ENCODE peak calls at places on chromosomes 6 and 20, in eight cellular contexts. One of them, this sample, is unnamed.

GRCh38 chr6:157539900-157540752 is 159.1 kb downstream of the ZDHHC14 start:
- DNase-seq in GM23248: no peak
- DNase-seq in activated T-cell treated with anti-CD3 and anti-CD28 coated beads, Interleukin-2, amount 50 U/mL, for 72 hours: no peak
- DNase-seq in ovary: no peak
- DNase-seq in stimulated activated CD8-positive, alpha-beta memory T cell treated with anti-CD3 and anti-CD28 coated beads, Interleukin-7, amount 100 ng/mL, for 1 hour: no peak
- DNase-seq in BJ: no peak
- DNase-seq in CD8-positive, alpha-beta memory T cell: no peak
- DNase-seq in activated naive CD8-positive, alpha-beta T cell treated with anti-CD3 and anti-CD28 coated beads, Interleukin-2, amount 50 U/mL, for 24 hours: no peak
- DNase-seq in this sample: no peak

GRCh38 chr6:3876131-3876530 is 27.0 kb downstream of the FAM50B start:
- DNase-seq in GM23248: peak; percentile 23
- DNase-seq in activated T-cell treated with anti-CD3 and anti-CD28 coated beads, Interleukin-2, amount 50 U/mL, for 72 hours: no peak
- DNase-seq in ovary: no peak
- DNase-seq in stimulated activated CD8-positive, alpha-beta memory T cell treated with anti-CD3 and anti-CD28 coated beads, Interleukin-7, amount 100 ng/mL, for 1 hour: no peak
- DNase-seq in BJ: no peak
- DNase-seq in CD8-positive, alpha-beta memory T cell: no peak
- DNase-seq in activated naive CD8-positive, alpha-beta T cell treated with anti-CD3 and anti-CD28 coated beads, Interleukin-2, amount 50 U/mL, for 24 hours: no peak
- DNase-seq in this sample: no peak

GRCh38 chr6:149031545-149032317 is 284.9 kb downstream of the UST start:
- DNase-seq in GM23248: peak; percentile 88
- DNase-seq in activated T-cell treated with anti-CD3 and anti-CD28 coated beads, Interleukin-2, amount 50 U/mL, for 72 hours: peak; percentile 69
- DNase-seq in ovary: peak; percentile 59
- DNase-seq in stimulated activated CD8-positive, alpha-beta memory T cell treated with anti-CD3 and anti-CD28 coated beads, Interleukin-7, amount 100 ng/mL, for 1 hour: no peak
- DNase-seq in BJ: no peak
- DNase-seq in CD8-positive, alpha-beta memory T cell: no peak
- DNase-seq in activated naive CD8-positive, alpha-beta T cell treated with anti-CD3 and anti-CD28 coated beads, Interleukin-2, amount 50 U/mL, for 24 hours: peak; percentile 30
- DNase-seq in this sample: peak; percentile 86

GRCh38 chr6:166615059-166615770 is 11.8 kb downstream of the RPS6KA2 start:
- DNase-seq in GM23248: peak; percentile 64
- DNase-seq in activated T-cell treated with anti-CD3 and anti-CD28 coated beads, Interleukin-2, amount 50 U/mL, for 72 hours: no peak
- DNase-seq in ovary: no peak
- DNase-seq in stimulated activated CD8-positive, alpha-beta memory T cell treated with anti-CD3 and anti-CD28 coated beads, Interleukin-7, amount 100 ng/mL, for 1 hour: no peak
- DNase-seq in BJ: no peak
- DNase-seq in CD8-positive, alpha-beta memory T cell: no peak
- DNase-seq in activated naive CD8-positive, alpha-beta T cell treated with anti-CD3 and anti-CD28 coated beads, Interleukin-2, amount 50 U/mL, for 24 hours: no peak
- DNase-seq in this sample: peak; percentile 55

GRCh38 chr20:1266167-1266973 is at the start of gene SNPH:
- DNase-seq in GM23248: peak; percentile 87
- DNase-seq in activated T-cell treated with anti-CD3 and anti-CD28 coated beads, Interleukin-2, amount 50 U/mL, for 72 hours: peak; percentile 82
- DNase-seq in ovary: peak; percentile 71
- DNase-seq in stimulated activated CD8-positive, alpha-beta memory T cell treated with anti-CD3 and anti-CD28 coated beads, Interleukin-7, amount 100 ng/mL, for 1 hour: peak; percentile 51
- DNase-seq in BJ: peak; percentile 16
- DNase-seq in CD8-positive, alpha-beta memory T cell: peak; percentile 63
- DNase-seq in activated naive CD8-positive, alpha-beta T cell treated with anti-CD3 and anti-CD28 coated beads, Interleukin-2, amount 50 U/mL, for 24 hours: peak; percentile 69
- DNase-seq in this sample: peak; percentile 70

GRCh38 chr6:154012852-154013251 is 26.2 kb upstream of the OPRM1 start:
- DNase-seq in GM23248: no peak
- DNase-seq in activated T-cell treated with anti-CD3 and anti-CD28 coated beads, Interleukin-2, amount 50 U/mL, for 72 hours: no peak
- DNase-seq in ovary: no peak
- DNase-seq in stimulated activated CD8-positive, alpha-beta memory T cell treated with anti-CD3 and anti-CD28 coated beads, Interleukin-7, amount 100 ng/mL, for 1 hour: no peak
- DNase-seq in BJ: no peak
- DNase-seq in CD8-positive, alpha-beta memory T cell: no peak
- DNase-seq in activated naive CD8-positive, alpha-beta T cell treated with anti-CD3 and anti-CD28 coated beads, Interleukin-2, amount 50 U/mL, for 24 hours: no peak
- DNase-seq in this sample: no peak

GRCh38 chr6:120357447-120357846 is 976.8 kb downstream of the TBC1D32 start:
- DNase-seq in GM23248: no peak
- DNase-seq in activated T-cell treated with anti-CD3 and anti-CD28 coated beads, Interleukin-2, amount 50 U/mL, for 72 hours: no peak
- DNase-seq in ovary: no peak
- DNase-seq in stimulated activated CD8-positive, alpha-beta memory T cell treated with anti-CD3 and anti-CD28 coated beads, Interleukin-7, amount 100 ng/mL, for 1 hour: no peak
- DNase-seq in BJ: no peak
- DNase-seq in CD8-positive, alpha-beta memory T cell: no peak
- DNase-seq in activated naive CD8-positive, alpha-beta T cell treated with anti-CD3 and anti-CD28 coated beads, Interleukin-2, amount 50 U/mL, for 24 hours: no peak
- DNase-seq in this sample: no peak

GRCh38 chr6:85792278-85792677 is 149.6 kb upstream of the SYNCRIP start:
- DNase-seq in GM23248: peak; percentile 39
- DNase-seq in activated T-cell treated with anti-CD3 and anti-CD28 coated beads, Interleukin-2, amount 50 U/mL, for 72 hours: no peak
- DNase-seq in ovary: no peak
- DNase-seq in stimulated activated CD8-positive, alpha-beta memory T cell treated with anti-CD3 and anti-CD28 coated beads, Interleukin-7, amount 100 ng/mL, for 1 hour: no peak
- DNase-seq in BJ: no peak
- DNase-seq in CD8-positive, alpha-beta memory T cell: no peak
- DNase-seq in activated naive CD8-positive, alpha-beta T cell treated with anti-CD3 and anti-CD28 coated beads, Interleukin-2, amount 50 U/mL, for 24 hours: no peak
- DNase-seq in this sample: no peak

GRCh38 chr6:42118162-42119001 is 24.0 kb downstream of the C6orf132 start:
- DNase-seq in GM23248: peak; percentile 82
- DNase-seq in activated T-cell treated with anti-CD3 and anti-CD28 coated beads, Interleukin-2, amount 50 U/mL, for 72 hours: no peak
- DNase-seq in ovary: no peak
- DNase-seq in stimulated activated CD8-positive, alpha-beta memory T cell treated with anti-CD3 and anti-CD28 coated beads, Interleukin-7, amount 100 ng/mL, for 1 hour: no peak
- DNase-seq in BJ: no peak
- DNase-seq in CD8-positive, alpha-beta memory T cell: no peak
- DNase-seq in activated naive CD8-positive, alpha-beta T cell treated with anti-CD3 and anti-CD28 coated beads, Interleukin-2, amount 50 U/mL, for 24 hours: no peak
- DNase-seq in this sample: peak; percentile 55

GRCh38 chr20:33670715-33671499 is 3.3 kb downstream of the NECAB3 start:
- DNase-seq in GM23248: no peak
- DNase-seq in activated T-cell treated with anti-CD3 and anti-CD28 coated beads, Interleukin-2, amount 50 U/mL, for 72 hours: no peak
- DNase-seq in ovary: no peak
- DNase-seq in stimulated activated CD8-positive, alpha-beta memory T cell treated with anti-CD3 and anti-CD28 coated beads, Interleukin-7, amount 100 ng/mL, for 1 hour: no peak
- DNase-seq in BJ: no peak
- DNase-seq in CD8-positive, alpha-beta memory T cell: no peak
- DNase-seq in activated naive CD8-positive, alpha-beta T cell treated with anti-CD3 and anti-CD28 coated beads, Interleukin-2, amount 50 U/mL, for 24 hours: no peak
- DNase-seq in this sample: no peak

GRCh38 chr6:112667427-112667826 is 320.3 kb downstream of the RFPL4B start:
- DNase-seq in GM23248: no peak
- DNase-seq in activated T-cell treated with anti-CD3 and anti-CD28 coated beads, Interleukin-2, amount 50 U/mL, for 72 hours: no peak
- DNase-seq in ovary: no peak
- DNase-seq in stimulated activated CD8-positive, alpha-beta memory T cell treated with anti-CD3 and anti-CD28 coated beads, Interleukin-7, amount 100 ng/mL, for 1 hour: no peak
- DNase-seq in BJ: no peak
- DNase-seq in CD8-positive, alpha-beta memory T cell: no peak
- DNase-seq in activated naive CD8-positive, alpha-beta T cell treated with anti-CD3 and anti-CD28 coated beads, Interleukin-2, amount 50 U/mL, for 24 hours: no peak
- DNase-seq in this sample: no peak

GRCh38 chr6:140393665-140394064 is 1019.2 kb upstream of the CITED2 start:
- DNase-seq in GM23248: peak; percentile 25
- DNase-seq in activated T-cell treated with anti-CD3 and anti-CD28 coated beads, Interleukin-2, amount 50 U/mL, for 72 hours: no peak
- DNase-seq in ovary: no peak
- DNase-seq in stimulated activated CD8-positive, alpha-beta memory T cell treated with anti-CD3 and anti-CD28 coated beads, Interleukin-7, amount 100 ng/mL, for 1 hour: no peak
- DNase-seq in BJ: peak; percentile 66
- DNase-seq in CD8-positive, alpha-beta memory T cell: no peak
- DNase-seq in activated naive CD8-positive, alpha-beta T cell treated with anti-CD3 and anti-CD28 coated beads, Interleukin-2, amount 50 U/mL, for 24 hours: no peak
- DNase-seq in this sample: peak; percentile 69

GRCh38 chr6:133512410-133513016 is 271.4 kb downstream of the EYA4 start:
- DNase-seq in GM23248: peak; percentile 70
- DNase-seq in activated T-cell treated with anti-CD3 and anti-CD28 coated beads, Interleukin-2, amount 50 U/mL, for 72 hours: peak; percentile 23
- DNase-seq in ovary: peak; percentile 43
- DNase-seq in stimulated activated CD8-positive, alpha-beta memory T cell treated with anti-CD3 and anti-CD28 coated beads, Interleukin-7, amount 100 ng/mL, for 1 hour: no peak
- DNase-seq in BJ: no peak
- DNase-seq in CD8-positive, alpha-beta memory T cell: no peak
- DNase-seq in activated naive CD8-positive, alpha-beta T cell treated with anti-CD3 and anti-CD28 coated beads, Interleukin-2, amount 50 U/mL, for 24 hours: peak; percentile 26
- DNase-seq in this sample: peak; percentile 56

GRCh38 chr6:7230956-7231713 is 81.9 kb downstream of the SSR1 start:
- DNase-seq in GM23248: no peak
- DNase-seq in activated T-cell treated with anti-CD3 and anti-CD28 coated beads, Interleukin-2, amount 50 U/mL, for 72 hours: no peak
- DNase-seq in ovary: no peak
- DNase-seq in stimulated activated CD8-positive, alpha-beta memory T cell treated with anti-CD3 and anti-CD28 coated beads, Interleukin-7, amount 100 ng/mL, for 1 hour: no peak
- DNase-seq in BJ: no peak
- DNase-seq in CD8-positive, alpha-beta memory T cell: no peak
- DNase-seq in activated naive CD8-positive, alpha-beta T cell treated with anti-CD3 and anti-CD28 coated beads, Interleukin-2, amount 50 U/mL, for 24 hours: no peak
- DNase-seq in this sample: no peak

GRCh38 chr20:60138263-60139127 is 180.3 kb downstream of the CDH26 start:
- DNase-seq in GM23248: peak; percentile 72
- DNase-seq in activated T-cell treated with anti-CD3 and anti-CD28 coated beads, Interleukin-2, amount 50 U/mL, for 72 hours: peak; percentile 49
- DNase-seq in ovary: peak; percentile 39
- DNase-seq in stimulated activated CD8-positive, alpha-beta memory T cell treated with anti-CD3 and anti-CD28 coated beads, Interleukin-7, amount 100 ng/mL, for 1 hour: peak; percentile 4
- DNase-seq in BJ: no peak
- DNase-seq in CD8-positive, alpha-beta memory T cell: no peak
- DNase-seq in activated naive CD8-positive, alpha-beta T cell treated with anti-CD3 and anti-CD28 coated beads, Interleukin-2, amount 50 U/mL, for 24 hours: peak; percentile 37
- DNase-seq in this sample: peak; percentile 26

GRCh38 chr6:167824591-167825041 is 2.1 kb upstream of the AFDN start:
- DNase-seq in GM23248: peak; percentile 77
- DNase-seq in activated T-cell treated with anti-CD3 and anti-CD28 coated beads, Interleukin-2, amount 50 U/mL, for 72 hours: no peak
- DNase-seq in ovary: no peak
- DNase-seq in stimulated activated CD8-positive, alpha-beta memory T cell treated with anti-CD3 and anti-CD28 coated beads, Interleukin-7, amount 100 ng/mL, for 1 hour: no peak
- DNase-seq in BJ: peak; percentile 28
- DNase-seq in CD8-positive, alpha-beta memory T cell: no peak
- DNase-seq in activated naive CD8-positive, alpha-beta T cell treated with anti-CD3 and anti-CD28 coated beads, Interleukin-2, amount 50 U/mL, for 24 hours: no peak
- DNase-seq in this sample: peak; percentile 76

GRCh38 chr6:43774776-43775583 is 5.0 kb downstream of the VEGFA start:
- DNase-seq in GM23248: peak; percentile 89
- DNase-seq in activated T-cell treated with anti-CD3 and anti-CD28 coated beads, Interleukin-2, amount 50 U/mL, for 72 hours: peak; percentile 61
- DNase-seq in ovary: peak; percentile 67
- DNase-seq in stimulated activated CD8-positive, alpha-beta memory T cell treated with anti-CD3 and anti-CD28 coated beads, Interleukin-7, amount 100 ng/mL, for 1 hour: no peak
- DNase-seq in BJ: no peak
- DNase-seq in CD8-positive, alpha-beta memory T cell: peak; percentile 56
- DNase-seq in activated naive CD8-positive, alpha-beta T cell treated with anti-CD3 and anti-CD28 coated beads, Interleukin-2, amount 50 U/mL, for 24 hours: peak; percentile 73
- DNase-seq in this sample: peak; percentile 74

GRCh38 chr6:6686748-6687601 is 98.5 kb downstream of the LY86 start:
- DNase-seq in GM23248: peak; percentile 42
- DNase-seq in activated T-cell treated with anti-CD3 and anti-CD28 coated beads, Interleukin-2, amount 50 U/mL, for 72 hours: no peak
- DNase-seq in ovary: peak; percentile 92
- DNase-seq in stimulated activated CD8-positive, alpha-beta memory T cell treated with anti-CD3 and anti-CD28 coated beads, Interleukin-7, amount 100 ng/mL, for 1 hour: no peak
- DNase-seq in BJ: no peak
- DNase-seq in CD8-positive, alpha-beta memory T cell: no peak
- DNase-seq in activated naive CD8-positive, alpha-beta T cell treated with anti-CD3 and anti-CD28 coated beads, Interleukin-2, amount 50 U/mL, for 24 hours: no peak
- DNase-seq in this sample: peak; percentile 11

GRCh38 chr20:5535211-5535756 is 214.9 kb upstream of the SHLD1 start:
- DNase-seq in GM23248: peak; percentile 97
- DNase-seq in activated T-cell treated with anti-CD3 and anti-CD28 coated beads, Interleukin-2, amount 50 U/mL, for 72 hours: no peak
- DNase-seq in ovary: no peak
- DNase-seq in stimulated activated CD8-positive, alpha-beta memory T cell treated with anti-CD3 and anti-CD28 coated beads, Interleukin-7, amount 100 ng/mL, for 1 hour: no peak
- DNase-seq in BJ: peak; percentile 46
- DNase-seq in CD8-positive, alpha-beta memory T cell: no peak
- DNase-seq in activated naive CD8-positive, alpha-beta T cell treated with anti-CD3 and anti-CD28 coated beads, Interleukin-2, amount 50 U/mL, for 24 hours: no peak
- DNase-seq in this sample: peak; percentile 95

GRCh38 chr20:63416631-63417030 is 55.5 kb upstream of the CHRNA4 start:
- DNase-seq in GM23248: no peak
- DNase-seq in activated T-cell treated with anti-CD3 and anti-CD28 coated beads, Interleukin-2, amount 50 U/mL, for 72 hours: no peak
- DNase-seq in ovary: no peak
- DNase-seq in stimulated activated CD8-positive, alpha-beta memory T cell treated with anti-CD3 and anti-CD28 coated beads, Interleukin-7, amount 100 ng/mL, for 1 hour: no peak
- DNase-seq in BJ: no peak
- DNase-seq in CD8-positive, alpha-beta memory T cell: no peak
- DNase-seq in activated naive CD8-positive, alpha-beta T cell treated with anti-CD3 and anti-CD28 coated beads, Interleukin-2, amount 50 U/mL, for 24 hours: no peak
- DNase-seq in this sample: no peak

GRCh38 chr20:44765647-44766367 is 20.1 kb downstream of the KCNK15 start:
- DNase-seq in GM23248: peak; percentile 16
- DNase-seq in activated T-cell treated with anti-CD3 and anti-CD28 coated beads, Interleukin-2, amount 50 U/mL, for 72 hours: no peak
- DNase-seq in ovary: no peak
- DNase-seq in stimulated activated CD8-positive, alpha-beta memory T cell treated with anti-CD3 and anti-CD28 coated beads, Interleukin-7, amount 100 ng/mL, for 1 hour: no peak
- DNase-seq in BJ: no peak
- DNase-seq in CD8-positive, alpha-beta memory T cell: no peak
- DNase-seq in activated naive CD8-positive, alpha-beta T cell treated with anti-CD3 and anti-CD28 coated beads, Interleukin-2, amount 50 U/mL, for 24 hours: no peak
- DNase-seq in this sample: no peak

GRCh38 chr6:71066153-71066552 is 109.3 kb upstream of the B3GAT2 start:
- DNase-seq in GM23248: no peak
- DNase-seq in activated T-cell treated with anti-CD3 and anti-CD28 coated beads, Interleukin-2, amount 50 U/mL, for 72 hours: no peak
- DNase-seq in ovary: no peak
- DNase-seq in stimulated activated CD8-positive, alpha-beta memory T cell treated with anti-CD3 and anti-CD28 coated beads, Interleukin-7, amount 100 ng/mL, for 1 hour: no peak
- DNase-seq in BJ: no peak
- DNase-seq in CD8-positive, alpha-beta memory T cell: no peak
- DNase-seq in activated naive CD8-positive, alpha-beta T cell treated with anti-CD3 and anti-CD28 coated beads, Interleukin-2, amount 50 U/mL, for 24 hours: no peak
- DNase-seq in this sample: no peak

GRCh38 chr6:49736017-49736508 is 8.1 kb downstream of the CRISP3 start:
- DNase-seq in GM23248: no peak
- DNase-seq in activated T-cell treated with anti-CD3 and anti-CD28 coated beads, Interleukin-2, amount 50 U/mL, for 72 hours: no peak
- DNase-seq in ovary: no peak
- DNase-seq in stimulated activated CD8-positive, alpha-beta memory T cell treated with anti-CD3 and anti-CD28 coated beads, Interleukin-7, amount 100 ng/mL, for 1 hour: no peak
- DNase-seq in BJ: no peak
- DNase-seq in CD8-positive, alpha-beta memory T cell: no peak
- DNase-seq in activated naive CD8-positive, alpha-beta T cell treated with anti-CD3 and anti-CD28 coated beads, Interleukin-2, amount 50 U/mL, for 24 hours: no peak
- DNase-seq in this sample: no peak

GRCh38 chr6:122692175-122692598 is 82.0 kb downstream of the PKIB start:
- DNase-seq in GM23248: peak; percentile 46
- DNase-seq in activated T-cell treated with anti-CD3 and anti-CD28 coated beads, Interleukin-2, amount 50 U/mL, for 72 hours: no peak
- DNase-seq in ovary: no peak
- DNase-seq in stimulated activated CD8-positive, alpha-beta memory T cell treated with anti-CD3 and anti-CD28 coated beads, Interleukin-7, amount 100 ng/mL, for 1 hour: no peak
- DNase-seq in BJ: no peak
- DNase-seq in CD8-positive, alpha-beta memory T cell: no peak
- DNase-seq in activated naive CD8-positive, alpha-beta T cell treated with anti-CD3 and anti-CD28 coated beads, Interleukin-2, amount 50 U/mL, for 24 hours: no peak
- DNase-seq in this sample: peak; percentile 87

GRCh38 chr20:18263723-18264122 is 24.6 kb upstream of the ZNF133 start:
- DNase-seq in GM23248: peak; percentile 14
- DNase-seq in activated T-cell treated with anti-CD3 and anti-CD28 coated beads, Interleukin-2, amount 50 U/mL, for 72 hours: no peak
- DNase-seq in ovary: no peak
- DNase-seq in stimulated activated CD8-positive, alpha-beta memory T cell treated with anti-CD3 and anti-CD28 coated beads, Interleukin-7, amount 100 ng/mL, for 1 hour: no peak
- DNase-seq in BJ: no peak
- DNase-seq in CD8-positive, alpha-beta memory T cell: no peak
- DNase-seq in activated naive CD8-positive, alpha-beta T cell treated with anti-CD3 and anti-CD28 coated beads, Interleukin-2, amount 50 U/mL, for 24 hours: no peak
- DNase-seq in this sample: no peak

GRCh38 chr6:27334141-27334540 is 22.1 kb upstream of the POM121L2 start:
- DNase-seq in GM23248: no peak
- DNase-seq in activated T-cell treated with anti-CD3 and anti-CD28 coated beads, Interleukin-2, amount 50 U/mL, for 72 hours: no peak
- DNase-seq in ovary: no peak
- DNase-seq in stimulated activated CD8-positive, alpha-beta memory T cell treated with anti-CD3 and anti-CD28 coated beads, Interleukin-7, amount 100 ng/mL, for 1 hour: no peak
- DNase-seq in BJ: no peak
- DNase-seq in CD8-positive, alpha-beta memory T cell: no peak
- DNase-seq in activated naive CD8-positive, alpha-beta T cell treated with anti-CD3 and anti-CD28 coated beads, Interleukin-2, amount 50 U/mL, for 24 hours: no peak
- DNase-seq in this sample: no peak

GRCh38 chr6:44630125-44631028 is 242.9 kb downstream of the CDC5L start:
- DNase-seq in GM23248: peak; percentile 76
- DNase-seq in activated T-cell treated with anti-CD3 and anti-CD28 coated beads, Interleukin-2, amount 50 U/mL, for 72 hours: peak; percentile 48
- DNase-seq in ovary: no peak
- DNase-seq in stimulated activated CD8-positive, alpha-beta memory T cell treated with anti-CD3 and anti-CD28 coated beads, Interleukin-7, amount 100 ng/mL, for 1 hour: no peak
- DNase-seq in BJ: no peak
- DNase-seq in CD8-positive, alpha-beta memory T cell: no peak
- DNase-seq in activated naive CD8-positive, alpha-beta T cell treated with anti-CD3 and anti-CD28 coated beads, Interleukin-2, amount 50 U/mL, for 24 hours: peak; percentile 44
- DNase-seq in this sample: peak; percentile 70

GRCh38 chr6:133590814-133591213 is 298.1 kb upstream of the TCF21 start:
- DNase-seq in GM23248: peak; percentile 22
- DNase-seq in activated T-cell treated with anti-CD3 and anti-CD28 coated beads, Interleukin-2, amount 50 U/mL, for 72 hours: no peak
- DNase-seq in ovary: no peak
- DNase-seq in stimulated activated CD8-positive, alpha-beta memory T cell treated with anti-CD3 and anti-CD28 coated beads, Interleukin-7, amount 100 ng/mL, for 1 hour: no peak
- DNase-seq in BJ: no peak
- DNase-seq in CD8-positive, alpha-beta memory T cell: no peak
- DNase-seq in activated naive CD8-positive, alpha-beta T cell treated with anti-CD3 and anti-CD28 coated beads, Interleukin-2, amount 50 U/mL, for 24 hours: no peak
- DNase-seq in this sample: peak; percentile 21

GRCh38 chr20:38842017-38842416 is 36.5 kb downstream of the PPP1R16B start:
- DNase-seq in GM23248: no peak
- DNase-seq in activated T-cell treated with anti-CD3 and anti-CD28 coated beads, Interleukin-2, amount 50 U/mL, for 72 hours: no peak
- DNase-seq in ovary: no peak
- DNase-seq in stimulated activated CD8-positive, alpha-beta memory T cell treated with anti-CD3 and anti-CD28 coated beads, Interleukin-7, amount 100 ng/mL, for 1 hour: no peak
- DNase-seq in BJ: no peak
- DNase-seq in CD8-positive, alpha-beta memory T cell: no peak
- DNase-seq in activated naive CD8-positive, alpha-beta T cell treated with anti-CD3 and anti-CD28 coated beads, Interleukin-2, amount 50 U/mL, for 24 hours: no peak
- DNase-seq in this sample: no peak

GRCh38 chr6:31403283-31403989 is at the start of gene MICA:
- DNase-seq in GM23248: peak; percentile 97
- DNase-seq in activated T-cell treated with anti-CD3 and anti-CD28 coated beads, Interleukin-2, amount 50 U/mL, for 72 hours: peak; percentile 79
- DNase-seq in ovary: peak; percentile 88
- DNase-seq in stimulated activated CD8-positive, alpha-beta memory T cell treated with anti-CD3 and anti-CD28 coated beads, Interleukin-7, amount 100 ng/mL, for 1 hour: peak; percentile 49
- DNase-seq in BJ: peak; percentile 44
- DNase-seq in CD8-positive, alpha-beta memory T cell: peak; percentile 79
- DNase-seq in activated naive CD8-positive, alpha-beta T cell treated with anti-CD3 and anti-CD28 coated beads, Interleukin-2, amount 50 U/mL, for 24 hours: peak; percentile 82
- DNase-seq in this sample: peak; percentile 74

GRCh38 chr6:131216277-131216676 is 81.0 kb downstream of the AKAP7 start:
- DNase-seq in GM23248: no peak
- DNase-seq in activated T-cell treated with anti-CD3 and anti-CD28 coated beads, Interleukin-2, amount 50 U/mL, for 72 hours: no peak
- DNase-seq in ovary: no peak
- DNase-seq in stimulated activated CD8-positive, alpha-beta memory T cell treated with anti-CD3 and anti-CD28 coated beads, Interleukin-7, amount 100 ng/mL, for 1 hour: no peak
- DNase-seq in BJ: no peak
- DNase-seq in CD8-positive, alpha-beta memory T cell: no peak
- DNase-seq in activated naive CD8-positive, alpha-beta T cell treated with anti-CD3 and anti-CD28 coated beads, Interleukin-2, amount 50 U/mL, for 24 hours: no peak
- DNase-seq in this sample: no peak

GRCh38 chr6:169171951-169172350 is 81.7 kb downstream of the THBS2 start:
- DNase-seq in GM23248: peak; percentile 88
- DNase-seq in activated T-cell treated with anti-CD3 and anti-CD28 coated beads, Interleukin-2, amount 50 U/mL, for 72 hours: no peak
- DNase-seq in ovary: no peak
- DNase-seq in stimulated activated CD8-positive, alpha-beta memory T cell treated with anti-CD3 and anti-CD28 coated beads, Interleukin-7, amount 100 ng/mL, for 1 hour: no peak
- DNase-seq in BJ: peak; percentile 92
- DNase-seq in CD8-positive, alpha-beta memory T cell: no peak
- DNase-seq in activated naive CD8-positive, alpha-beta T cell treated with anti-CD3 and anti-CD28 coated beads, Interleukin-2, amount 50 U/mL, for 24 hours: no peak
- DNase-seq in this sample: peak; percentile 94

GRCh38 chr6:44128020-44128917 is 915 bp downstream of the TMEM63B start:
- DNase-seq in GM23248: peak; percentile 80
- DNase-seq in activated T-cell treated with anti-CD3 and anti-CD28 coated beads, Interleukin-2, amount 50 U/mL, for 72 hours: peak; percentile 33
- DNase-seq in ovary: peak; percentile 63
- DNase-seq in stimulated activated CD8-positive, alpha-beta memory T cell treated with anti-CD3 and anti-CD28 coated beads, Interleukin-7, amount 100 ng/mL, for 1 hour: no peak
- DNase-seq in BJ: no peak
- DNase-seq in CD8-positive, alpha-beta memory T cell: no peak
- DNase-seq in activated naive CD8-positive, alpha-beta T cell treated with anti-CD3 and anti-CD28 coated beads, Interleukin-2, amount 50 U/mL, for 24 hours: peak; percentile 31
- DNase-seq in this sample: no peak

GRCh38 chr6:13234130-13234529 is 94.2 kb downstream of the TBC1D7 start:
- DNase-seq in GM23248: peak; percentile 58
- DNase-seq in activated T-cell treated with anti-CD3 and anti-CD28 coated beads, Interleukin-2, amount 50 U/mL, for 72 hours: no peak
- DNase-seq in ovary: no peak
- DNase-seq in stimulated activated CD8-positive, alpha-beta memory T cell treated with anti-CD3 and anti-CD28 coated beads, Interleukin-7, amount 100 ng/mL, for 1 hour: no peak
- DNase-seq in BJ: peak; percentile 85
- DNase-seq in CD8-positive, alpha-beta memory T cell: no peak
- DNase-seq in activated naive CD8-positive, alpha-beta T cell treated with anti-CD3 and anti-CD28 coated beads, Interleukin-2, amount 50 U/mL, for 24 hours: no peak
- DNase-seq in this sample: peak; percentile 85

This sample was measured in AG10803.